ENCODE peak calls at places on chromosome 6, in six cellular contexts. U is HS-5, D is GM10248, R is iPS-NIHi11, N is pancreas, O is SHP77. C is an unnamed sample.

GRCh38 chr6:87922947-87923330 is 124.7 kb upstream of the SPACA1 start:
- DNase-seq in U (no peak), D (peak), R (no peak), N (no peak), O (peak), C (peak)

GRCh38 chr6:34658605-34659218 is 37.9 kb downstream of the ILRUN start:
- DNase-seq in U (no peak), D (no peak), R (no peak), N (no peak), O (no peak), C (no peak)

GRCh38 chr6:106098383-106099234 is 12.5 kb downstream of the PRDM1 start:
- DNase-seq in U (no peak), D (no peak), R (no peak), N (peak), O (no peak), C (peak)

GRCh38 chr6:168134399-168135201 is 55.6 kb upstream of the FRMD1 start:
- DNase-seq in U (no peak), D (no peak), R (peak), N (no peak), O (no peak), C (no peak)

GRCh38 chr6:164039954-164040375 is 625.4 kb downstream of the QKI start:
- DNase-seq in U (peak), D (no peak), R (no peak), N (peak), O (no peak), C (no peak)

GRCh38 chr6:12818324-12818723 is 101.8 kb downstream of the PHACTR1 start:
- DNase-seq in U (no peak), D (no peak), R (no peak), N (no peak), O (no peak), C (no peak)

GRCh38 chr6:55841341-55841740 is 34.0 kb downstream of the BMP5 start:
- DNase-seq in U (no peak), D (no peak), R (no peak), N (no peak), O (no peak), C (no peak)

GRCh38 chr6:63516186-63516944 is 55.9 kb upstream of the LOC128125822 start:
- DNase-seq in U (no peak), D (no peak), R (no peak), N (no peak), O (no peak), C (no peak)

GRCh38 chr6:157169656-157170055 is 153.7 kb downstream of the TMEM242 start:
- DNase-seq in U (no peak), D (no peak), R (no peak), N (no peak), O (no peak), C (no peak)

GRCh38 chr6:143958839-143959399 is 49.1 kb downstream of the PLAGL1 start:
- DNase-seq in U (no peak), D (no peak), R (peak), N (no peak), O (no peak), C (no peak)

GRCh38 chr6:151524059-151524458 is 30.2 kb downstream of the CCDC170 start:
- DNase-seq in U (no peak), D (no peak), R (no peak), N (no peak), O (no peak), C (no peak)

GRCh38 chr6:139519571-139520031 is 145.2 kb upstream of the CITED2 start:
- DNase-seq in U (no peak), D (no peak), R (no peak), N (no peak), O (no peak), C (no peak)

GRCh38 chr6:5764401-5764955 is 242.2 kb downstream of the NRN1 start:
- DNase-seq in U (no peak), D (peak), R (no peak), N (no peak), O (peak), C (peak)

GRCh38 chr6:137487947-137488735 is 6.1 kb downstream of the OLIG3 start:
- DNase-seq in U (no peak), D (peak), R (peak), N (no peak), O (no peak), C (no peak)

GRCh38 chr6:137775720-137776119 is 91.3 kb upstream of the TNFAIP3 start:
- DNase-seq in U (no peak), D (no peak), R (no peak), N (no peak), O (no peak), C (no peak)

GRCh38 chr6:139099984-139100383 is 34.9 kb upstream of the HECA start:
- DNase-seq in U (no peak), D (peak), R (no peak), N (no peak), O (no peak), C (peak)

C was measured in GM12878.